ENCODE peak calls at places on chromosomes 11 and 22, in nine cellular contexts. One of them, this sample, is unnamed. For H3K4me1, the result is how much of the 10 kb centered on the place peaks cover.

GRCh38 chr11:67120881-67121710 is 2.0 kb downstream of the KDM2A start:
- DNase-seq in heart left ventricle: no peak
- DNase-seq in foreskin keratinocyte: no peak
- DNase-seq in spleen: no peak
- DNase-seq in CD8-positive, alpha-beta T cell: no peak
- DNase-seq in psoas muscle: no peak
- DNase-seq in heart right ventricle: no peak
- DNase-seq in GM23338: no peak
- DNase-seq in mammary epithelial cell: peak
- DNase-seq in this sample: no peak

GRCh38 chr11:6333112-6333511 is 12.8 kb upstream of the CAVIN3 start:
- DNase-seq in heart left ventricle: no peak
- DNase-seq in heart right ventricle: no peak
- DNase-seq in CD8-positive, alpha-beta T cell: no peak
- DNase-seq in foreskin keratinocyte: no peak
- DNase-seq in mammary epithelial cell: no peak
- DNase-seq in GM23338: no peak
- DNase-seq in psoas muscle: no peak
- DNase-seq in spleen: no peak
- DNase-seq in this sample: no peak

GRCh38 chr11:41978951-41979350 is 519.5 kb upstream of the LRRC4C start:
- DNase-seq in spleen: no peak
- DNase-seq in CD8-positive, alpha-beta T cell: no peak
- DNase-seq in GM23338: no peak
- DNase-seq in heart right ventricle: no peak
- DNase-seq in heart left ventricle: no peak
- DNase-seq in mammary epithelial cell: peak
- DNase-seq in psoas muscle: no peak
- DNase-seq in foreskin keratinocyte: peak
- DNase-seq in this sample: no peak

GRCh38 chr11:125603207-125603606 is 10.6 kb downstream of the STT3A start:
- DNase-seq in CD8-positive, alpha-beta T cell: no peak
- DNase-seq in heart left ventricle: no peak
- DNase-seq in foreskin keratinocyte: no peak
- DNase-seq in psoas muscle: no peak
- DNase-seq in heart right ventricle: no peak
- DNase-seq in mammary epithelial cell: no peak
- DNase-seq in GM23338: no peak
- DNase-seq in spleen: no peak
- DNase-seq in this sample: no peak

GRCh38 chr11:68839054-68839865 is 2.5 kb downstream of the CPT1A start:
- DNase-seq in GM23338: peak
- DNase-seq in spleen: peak
- DNase-seq in heart left ventricle: peak
- DNase-seq in mammary epithelial cell: peak
- DNase-seq in psoas muscle: peak
- DNase-seq in heart right ventricle: peak
- DNase-seq in foreskin keratinocyte: peak
- DNase-seq in CD8-positive, alpha-beta T cell: peak
- DNase-seq in this sample: peak

GRCh38 chr11:119099707-119100106 is 1.9 kb downstream of the DPAGT1 start:
- DNase-seq in heart left ventricle: no peak
- DNase-seq in heart right ventricle: no peak
- DNase-seq in spleen: no peak
- DNase-seq in psoas muscle: no peak
- DNase-seq in mammary epithelial cell: no peak
- DNase-seq in GM23338: no peak
- DNase-seq in foreskin keratinocyte: no peak
- DNase-seq in CD8-positive, alpha-beta T cell: no peak
- DNase-seq in this sample: no peak

GRCh38 chr11:13448876-13449275 is 14.1 kb downstream of the BTBD10 start:
- DNase-seq in heart right ventricle: peak
- DNase-seq in mammary epithelial cell: no peak
- DNase-seq in foreskin keratinocyte: no peak
- DNase-seq in psoas muscle: peak
- DNase-seq in CD8-positive, alpha-beta T cell: no peak
- DNase-seq in spleen: no peak
- DNase-seq in heart left ventricle: peak
- DNase-seq in GM23338: no peak
- DNase-seq in this sample: peak

GRCh38 chr22:17149073-17149815 is 9.8 kb downstream of the HDHD5 start:
- DNase-seq in spleen: peak
- DNase-seq in psoas muscle: no peak
- DNase-seq in CD8-positive, alpha-beta T cell: no peak
- DNase-seq in heart right ventricle: no peak
- DNase-seq in mammary epithelial cell: no peak
- DNase-seq in GM23338: no peak
- DNase-seq in foreskin keratinocyte: no peak
- DNase-seq in heart left ventricle: no peak
- DNase-seq in this sample: no peak

GRCh38 chr11:125233116-125233515 is 68.6 kb downstream of the PKNOX2 start:
- DNase-seq in foreskin keratinocyte: no peak
- DNase-seq in mammary epithelial cell: no peak
- DNase-seq in GM23338: no peak
- DNase-seq in psoas muscle: no peak
- DNase-seq in heart right ventricle: no peak
- DNase-seq in spleen: no peak
- DNase-seq in CD8-positive, alpha-beta T cell: no peak
- DNase-seq in heart left ventricle: no peak
- DNase-seq in this sample: no peak

GRCh38 chr11:72782081-72782920 is 11.5 kb downstream of the STARD10 start:
- DNase-seq in mammary epithelial cell: no peak
- DNase-seq in spleen: no peak
- DNase-seq in foreskin keratinocyte: no peak
- DNase-seq in heart left ventricle: no peak
- DNase-seq in GM23338: peak
- DNase-seq in CD8-positive, alpha-beta T cell: no peak
- DNase-seq in psoas muscle: peak
- DNase-seq in heart right ventricle: no peak
- DNase-seq in this sample: no peak

GRCh38 chr11:7555067-7555699 is 41.4 kb downstream of the PPFIBP2 start:
- DNase-seq in GM23338: no peak
- DNase-seq in psoas muscle: peak
- DNase-seq in spleen: no peak
- DNase-seq in mammary epithelial cell: no peak
- DNase-seq in heart right ventricle: peak
- DNase-seq in CD8-positive, alpha-beta T cell: no peak
- DNase-seq in foreskin keratinocyte: no peak
- DNase-seq in heart left ventricle: peak
- DNase-seq in this sample: peak

GRCh38 chr11:21364866-21365624 is 695.7 kb downstream of the NELL1 start:
- DNase-seq in CD8-positive, alpha-beta T cell: no peak
- DNase-seq in psoas muscle: no peak
- DNase-seq in spleen: no peak
- DNase-seq in heart left ventricle: no peak
- DNase-seq in GM23338: no peak
- DNase-seq in heart right ventricle: no peak
- DNase-seq in foreskin keratinocyte: no peak
- DNase-seq in mammary epithelial cell: no peak
- DNase-seq in this sample: no peak

GRCh38 chr11:5280582-5281102 is 10.9 kb upstream of the HBE1 start:
- DNase-seq in mammary epithelial cell: peak
- DNase-seq in psoas muscle: peak
- DNase-seq in heart right ventricle: peak
- DNase-seq in CD8-positive, alpha-beta T cell: no peak
- DNase-seq in GM23338: peak
- DNase-seq in heart left ventricle: peak
- DNase-seq in spleen: no peak
- DNase-seq in foreskin keratinocyte: peak
- DNase-seq in this sample: peak

DNA sequence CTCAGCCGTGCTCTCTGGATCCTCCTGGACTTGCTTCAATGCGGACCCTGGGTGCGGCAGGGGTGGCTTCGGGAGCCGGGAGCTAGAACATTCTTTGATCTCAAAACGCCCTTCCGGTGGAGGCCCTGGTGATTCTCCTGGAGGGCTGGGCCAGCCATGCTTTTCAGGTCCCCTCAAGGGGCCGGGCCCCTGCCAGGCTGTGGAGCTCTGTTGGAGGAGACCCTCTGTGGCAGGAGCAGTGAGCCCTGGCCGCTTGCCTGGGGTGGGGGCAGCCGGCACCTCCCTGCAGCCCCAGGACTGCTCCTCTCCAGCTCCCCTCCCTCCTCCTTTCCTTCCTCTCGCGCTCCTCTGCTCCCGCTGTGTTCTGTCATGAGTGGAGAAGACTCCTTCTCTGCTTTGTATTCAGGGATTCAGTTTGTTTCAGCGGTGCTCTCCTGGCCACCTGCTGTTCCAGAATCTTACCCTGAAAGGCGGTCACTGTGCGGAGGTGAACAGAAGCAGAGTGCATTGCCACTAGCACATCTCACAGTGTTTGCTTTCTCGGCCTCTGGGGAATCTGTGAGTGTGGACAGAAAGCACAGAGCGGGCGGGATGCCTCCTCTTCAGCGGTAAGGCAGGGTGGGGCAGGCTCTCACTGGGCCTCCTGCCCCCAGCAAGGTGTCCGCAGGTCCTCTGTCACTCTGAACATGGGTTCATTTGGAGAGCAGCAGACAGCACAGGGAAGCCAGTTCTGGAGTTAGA is 289.2 kb downstream of the TBC1D22A start:
- DNase-seq in heart right ventricle: peak
- DNase-seq in spleen: peak
- DNase-seq in mammary epithelial cell: no peak
- DNase-seq in GM23338: no peak
- DNase-seq in CD8-positive, alpha-beta T cell: no peak
- DNase-seq in foreskin keratinocyte: no peak
- DNase-seq in psoas muscle: peak
- DNase-seq in heart left ventricle: no peak
- DNase-seq in this sample: no peak
- H3K27ac ChIP-seq in heart right ventricle: no peak
- H3K27ac ChIP-seq in spleen: no peak
- H3K27ac ChIP-seq in mammary epithelial cell: no peak
- H3K27ac ChIP-seq in GM23338: no peak
- H3K27ac ChIP-seq in CD8-positive, alpha-beta T cell: no peak
- H3K27ac ChIP-seq in foreskin keratinocyte: no peak
- H3K27ac ChIP-seq in psoas muscle: no peak
- H3K27ac ChIP-seq in heart left ventricle: no peak
- H3K27ac ChIP-seq in this sample: no peak

GRCh38 chr11:65586247-65586630 is 9.4 kb downstream of the KCNK7 start:
- DNase-seq in heart right ventricle: no peak
- DNase-seq in mammary epithelial cell: no peak
- DNase-seq in GM23338: no peak
- DNase-seq in CD8-positive, alpha-beta T cell: no peak
- DNase-seq in heart left ventricle: no peak
- DNase-seq in spleen: no peak
- DNase-seq in psoas muscle: no peak
- DNase-seq in foreskin keratinocyte: no peak
- DNase-seq in this sample: no peak

GRCh38 chr11:65584102-65584501 is 8.2 kb downstream of the EHBP1L1 start:
- DNase-seq in psoas muscle: no peak
- DNase-seq in heart right ventricle: no peak
- DNase-seq in foreskin keratinocyte: no peak
- DNase-seq in GM23338: no peak
- DNase-seq in mammary epithelial cell: no peak
- DNase-seq in CD8-positive, alpha-beta T cell: no peak
- DNase-seq in heart left ventricle: no peak
- DNase-seq in spleen: no peak
- DNase-seq in this sample: no peak

GRCh38 chr11:65584723-65585171 is 8.9 kb downstream of the EHBP1L1 start:
- DNase-seq in spleen: no peak
- DNase-seq in heart right ventricle: no peak
- DNase-seq in GM23338: peak
- DNase-seq in mammary epithelial cell: no peak
- DNase-seq in heart left ventricle: no peak
- DNase-seq in foreskin keratinocyte: no peak
- DNase-seq in CD8-positive, alpha-beta T cell: no peak
- DNase-seq in psoas muscle: no peak
- DNase-seq in this sample: no peak

GRCh38 chr11:65586676-65587075 is 8.9 kb downstream of the KCNK7 start:
- DNase-seq in foreskin keratinocyte: no peak
- DNase-seq in spleen: no peak
- DNase-seq in mammary epithelial cell: no peak
- DNase-seq in GM23338: peak
- DNase-seq in heart right ventricle: no peak
- DNase-seq in CD8-positive, alpha-beta T cell: no peak
- DNase-seq in psoas muscle: peak
- DNase-seq in heart left ventricle: peak
- DNase-seq in this sample: no peak

GRCh38 chr11:65585396-65586246 is 9.8 kb downstream of the EHBP1L1 start:
- DNase-seq in psoas muscle: no peak
- DNase-seq in heart right ventricle: no peak
- DNase-seq in foreskin keratinocyte: no peak
- DNase-seq in GM23338: peak
- DNase-seq in CD8-positive, alpha-beta T cell: no peak
- DNase-seq in heart left ventricle: peak
- DNase-seq in spleen: no peak
- DNase-seq in mammary epithelial cell: no peak
- DNase-seq in this sample: no peak
- H3K4me1 ChIP-seq in psoas muscle: half or more
- H3K4me1 ChIP-seq in heart right ventricle: under half
- H3K4me1 ChIP-seq in foreskin keratinocyte: under half
- H3K4me1 ChIP-seq in GM23338: under half
- H3K4me1 ChIP-seq in CD8-positive, alpha-beta T cell: under half
- H3K4me1 ChIP-seq in heart left ventricle: half or more
- H3K4me1 ChIP-seq in spleen: half or more
- H3K4me1 ChIP-seq in mammary epithelial cell: under half
- H3K4me1 ChIP-seq in this sample: half or more

GRCh38 chr22:32127904-32128303 is 31.2 kb downstream of the C22orf42 start:
- DNase-seq in foreskin keratinocyte: no peak
- DNase-seq in spleen: no peak
- DNase-seq in heart left ventricle: no peak
- DNase-seq in psoas muscle: no peak
- DNase-seq in heart right ventricle: no peak
- DNase-seq in GM23338: peak
- DNase-seq in mammary epithelial cell: no peak
- DNase-seq in CD8-positive, alpha-beta T cell: no peak
- DNase-seq in this sample: no peak
- TF ChIP-seq CTCF in foreskin keratinocyte: no peak
- TF ChIP-seq CTCF in spleen: no peak
- TF ChIP-seq CTCF in heart left ventricle: no peak
- TF ChIP-seq CTCF in psoas muscle: no peak
- TF ChIP-seq CTCF in heart right ventricle: no peak
- TF ChIP-seq CTCF in GM23338: peak
- TF ChIP-seq CTCF in mammary epithelial cell: no peak
- TF ChIP-seq CTCF in CD8-positive, alpha-beta T cell: no peak
- TF ChIP-seq CTCF in this sample: no peak

DNA sequence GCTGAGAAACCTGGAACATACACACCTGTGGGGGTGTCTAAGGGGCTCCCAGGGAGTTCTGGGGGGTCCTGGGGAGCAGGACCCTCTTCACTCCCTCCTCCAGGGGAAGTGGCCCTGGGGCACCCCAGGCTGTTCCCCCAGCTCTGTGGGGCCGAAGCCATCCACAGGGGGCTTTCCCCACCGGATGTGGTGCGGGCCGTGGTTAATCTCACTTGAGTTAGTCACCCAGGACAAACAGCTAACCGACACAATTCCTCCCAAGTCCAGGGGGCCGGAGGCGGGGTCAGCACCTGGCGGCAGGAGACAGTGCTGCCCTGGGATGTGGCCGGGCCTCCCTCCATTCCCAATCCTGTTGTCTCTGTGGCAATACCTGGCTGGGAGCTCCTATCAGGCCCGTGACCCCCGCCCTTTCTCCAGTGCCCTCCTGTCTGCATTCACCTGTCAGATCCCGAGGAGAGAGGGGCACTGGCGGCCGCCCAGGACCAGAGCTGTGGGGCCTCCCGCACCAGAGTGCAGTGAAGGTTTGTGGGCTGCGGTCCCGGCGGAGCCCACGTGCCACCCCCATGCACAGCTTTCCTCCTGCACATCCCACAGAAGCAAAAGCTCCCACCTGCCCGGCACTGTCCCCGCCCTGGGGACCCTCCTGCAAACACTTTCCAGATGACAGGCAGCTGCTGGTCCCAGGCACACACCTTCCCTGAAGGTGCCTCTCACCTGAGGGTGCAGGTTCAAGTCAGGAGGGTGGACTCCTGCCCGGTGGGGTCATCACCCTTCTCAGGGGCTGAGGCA is 5.2 kb upstream of the MUC5AC start:
- DNase-seq in heart left ventricle: no peak
- DNase-seq in heart right ventricle: peak
- DNase-seq in CD8-positive, alpha-beta T cell: peak
- DNase-seq in foreskin keratinocyte: no peak
- DNase-seq in psoas muscle: no peak
- DNase-seq in spleen: peak
- DNase-seq in GM23338: no peak
- DNase-seq in mammary epithelial cell: peak
- DNase-seq in this sample: no peak
- H3K27ac ChIP-seq in heart left ventricle: no peak
- H3K27ac ChIP-seq in heart right ventricle: no peak
- H3K27ac ChIP-seq in CD8-positive, alpha-beta T cell: no peak
- H3K27ac ChIP-seq in foreskin keratinocyte: no peak
- H3K27ac ChIP-seq in psoas muscle: no peak
- H3K27ac ChIP-seq in spleen: no peak
- H3K27ac ChIP-seq in GM23338: no peak
- H3K27ac ChIP-seq in mammary epithelial cell: no peak
- H3K27ac ChIP-seq in this sample: no peak

This sample was measured in left ventricle myocardium inferior.